ENCODE peak calls at places on chromosomes 12 and 14, in four cellular contexts. One of them, this sample, is unnamed. For H3K9me3, the result is how much of the 10 kb centered on the place peaks cover.

GRCh38 chr12:66851134-66851533 is 172.3 kb upstream of the GRIP1 start:
- DNase-seq in neural progenitor cell: no peak
- DNase-seq in esophagus squamous epithelium: no peak
- DNase-seq in WERI-Rb-1: no peak
- DNase-seq in this sample: no peak

GRCh38 chr14:64501326-64502171 is 2.1 kb downstream of the ZBTB25 start:
- DNase-seq in WERI-Rb-1: peak
- DNase-seq in neural progenitor cell: no peak
- DNase-seq in esophagus squamous epithelium: no peak
- DNase-seq in this sample: no peak

GRCh38 chr12:52144512-52145227 is 47.1 kb downstream of the KRT80 start:
- DNase-seq in WERI-Rb-1: no peak
- DNase-seq in esophagus squamous epithelium: no peak
- DNase-seq in neural progenitor cell: no peak
- DNase-seq in this sample: no peak

GRCh38 chr14:100604709-100605108 is 17.5 kb upstream of the BEGAIN start:
- DNase-seq in neural progenitor cell: no peak
- DNase-seq in WERI-Rb-1: no peak
- DNase-seq in esophagus squamous epithelium: no peak
- DNase-seq in this sample: no peak

GRCh38 chr12:67391656-67392055 is 122.5 kb downstream of the CAND1 start:
- DNase-seq in WERI-Rb-1: no peak
- DNase-seq in esophagus squamous epithelium: no peak
- DNase-seq in neural progenitor cell: no peak
- DNase-seq in this sample: no peak

GRCh38 chr12:57106021-57106708 is 5.0 kb downstream of the STAT6 start:
- DNase-seq in WERI-Rb-1: no peak
- DNase-seq in neural progenitor cell: no peak
- DNase-seq in esophagus squamous epithelium: no peak
- DNase-seq in this sample: no peak

GRCh38 chr12:111298583-111299436 is 70.1 kb downstream of the PHETA1 start:
- DNase-seq in WERI-Rb-1: peak
- DNase-seq in esophagus squamous epithelium: no peak
- DNase-seq in neural progenitor cell: peak
- DNase-seq in this sample: no peak

GRCh38 chr12:94258593-94258992 is 110.2 kb downstream of the PLXNC1 start:
- DNase-seq in WERI-Rb-1: no peak
- DNase-seq in neural progenitor cell: no peak
- DNase-seq in esophagus squamous epithelium: no peak
- DNase-seq in this sample: no peak

GRCh38 chr12:52710744-52711143 is 7.4 kb upstream of the KRT77 start:
- DNase-seq in WERI-Rb-1: no peak
- DNase-seq in neural progenitor cell: no peak
- DNase-seq in esophagus squamous epithelium: no peak
- DNase-seq in this sample: no peak

GRCh38 chr12:597926-598568 is 65.2 kb downstream of the NINJ2 start:
- DNase-seq in WERI-Rb-1: no peak
- DNase-seq in esophagus squamous epithelium: no peak
- DNase-seq in neural progenitor cell: no peak
- DNase-seq in this sample: no peak

GRCh38 chr12:69330475-69331473 is 17.4 kb upstream of the LYZ start:
- DNase-seq in neural progenitor cell: peak
- DNase-seq in esophagus squamous epithelium: no peak
- DNase-seq in WERI-Rb-1: peak
- DNase-seq in this sample: peak

GRCh38 chr12:22304341-22304740 is 30.2 kb downstream of the ST8SIA1 start:
- DNase-seq in esophagus squamous epithelium: no peak
- DNase-seq in neural progenitor cell: no peak
- DNase-seq in WERI-Rb-1: no peak
- DNase-seq in this sample: no peak
- H3K4me3 ChIP-seq in esophagus squamous epithelium: no peak
- H3K4me3 ChIP-seq in neural progenitor cell: no peak
- H3K4me3 ChIP-seq in WERI-Rb-1: no peak
- H3K4me3 ChIP-seq in this sample: no peak

GRCh38 chr12:119624971-119625370 is 31.4 kb downstream of the TMEM233 start:
- DNase-seq in neural progenitor cell: no peak
- DNase-seq in WERI-Rb-1: no peak
- DNase-seq in esophagus squamous epithelium: no peak
- DNase-seq in this sample: no peak
- H3K27ac ChIP-seq in neural progenitor cell: no peak
- H3K27ac ChIP-seq in WERI-Rb-1: no peak
- H3K27ac ChIP-seq in esophagus squamous epithelium: no peak
- H3K27ac ChIP-seq in this sample: no peak

GRCh38 chr14:87261621-87262020 is 731.4 kb downstream of the GALC start:
- DNase-seq in esophagus squamous epithelium: no peak
- DNase-seq in neural progenitor cell: no peak
- DNase-seq in WERI-Rb-1: no peak
- DNase-seq in this sample: no peak

GRCh38 chr14:87264386-87264785 is 728.6 kb downstream of the GALC start:
- DNase-seq in neural progenitor cell: no peak
- DNase-seq in WERI-Rb-1: no peak
- DNase-seq in esophagus squamous epithelium: no peak
- DNase-seq in this sample: no peak

GRCh38 chr14:87255046-87255445 is 737.9 kb downstream of the GALC start:
- DNase-seq in esophagus squamous epithelium: no peak
- DNase-seq in WERI-Rb-1: no peak
- DNase-seq in neural progenitor cell: no peak
- DNase-seq in this sample: no peak

GRCh38 chr14:87264796-87265195 is 728.2 kb downstream of the GALC start:
- DNase-seq in esophagus squamous epithelium: no peak
- DNase-seq in WERI-Rb-1: no peak
- DNase-seq in neural progenitor cell: no peak
- DNase-seq in this sample: no peak

GRCh38 chr14:87260460-87260859 is 732.5 kb downstream of the GALC start:
- DNase-seq in neural progenitor cell: peak
- DNase-seq in esophagus squamous epithelium: no peak
- DNase-seq in WERI-Rb-1: no peak
- DNase-seq in this sample: no peak
- H3K9me3 ChIP-seq in neural progenitor cell: under half
- H3K9me3 ChIP-seq in esophagus squamous epithelium: under half
- H3K9me3 ChIP-seq in WERI-Rb-1: under half
- H3K9me3 ChIP-seq in this sample: under half

GRCh38 chr12:119444462-119445044 is 110.0 kb downstream of the CCDC60 start:
- DNase-seq in esophagus squamous epithelium: no peak
- DNase-seq in WERI-Rb-1: peak
- DNase-seq in neural progenitor cell: peak
- DNase-seq in this sample: peak
- H3K4me3 ChIP-seq in esophagus squamous epithelium: no peak
- H3K4me3 ChIP-seq in WERI-Rb-1: peak
- H3K4me3 ChIP-seq in neural progenitor cell: no peak
- H3K4me3 ChIP-seq in this sample: no peak

DNA sequence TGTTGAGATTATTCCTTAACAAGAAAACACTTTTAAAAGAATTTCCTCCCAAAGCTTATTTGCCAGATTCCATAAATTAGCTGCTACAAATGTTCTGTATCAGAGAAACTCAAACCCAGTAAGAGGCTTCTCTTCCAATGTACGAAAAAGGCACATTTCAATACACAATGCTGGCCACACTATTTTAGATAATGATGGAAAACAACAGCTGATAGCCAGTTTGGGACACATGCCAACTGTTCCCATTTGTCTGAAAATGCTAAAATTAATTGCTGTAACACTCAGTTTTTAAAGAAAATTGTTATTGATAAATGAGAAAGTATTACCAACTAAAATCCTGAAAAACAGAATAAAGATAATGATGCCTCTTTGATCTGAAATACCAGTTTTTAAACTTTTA is 4.4 kb downstream of the CFL2 start:
- DNase-seq in neural progenitor cell: no peak
- DNase-seq in WERI-Rb-1: no peak
- DNase-seq in esophagus squamous epithelium: no peak
- DNase-seq in this sample: no peak
- H3K27ac ChIP-seq in neural progenitor cell: no peak
- H3K27ac ChIP-seq in WERI-Rb-1: no peak
- H3K27ac ChIP-seq in esophagus squamous epithelium: no peak
- H3K27ac ChIP-seq in this sample: no peak

GRCh38 chr12:105085537-105085936 is 1.3 kb upstream of the ALDH1L2 start:
- DNase-seq in WERI-Rb-1: no peak
- DNase-seq in esophagus squamous epithelium: no peak
- DNase-seq in neural progenitor cell: no peak
- DNase-seq in this sample: no peak

GRCh38 chr12:105083551-105084105 is 630 bp downstream of the ALDH1L2 start:
- DNase-seq in WERI-Rb-1: no peak
- DNase-seq in neural progenitor cell: peak
- DNase-seq in esophagus squamous epithelium: no peak
- DNase-seq in this sample: no peak

GRCh38 chr12:105079011-105079570 is 5.2 kb downstream of the ALDH1L2 start:
- DNase-seq in esophagus squamous epithelium: no peak
- DNase-seq in WERI-Rb-1: no peak
- DNase-seq in neural progenitor cell: no peak
- DNase-seq in this sample: no peak

GRCh38 chr12:105084251-105085250 is at the start of gene ALDH1L2:
- DNase-seq in esophagus squamous epithelium: peak
- DNase-seq in WERI-Rb-1: peak
- DNase-seq in neural progenitor cell: peak
- DNase-seq in this sample: peak

GRCh38 chr12:105083041-105083440 is 1.2 kb downstream of the ALDH1L2 start:
- DNase-seq in esophagus squamous epithelium: no peak
- DNase-seq in WERI-Rb-1: no peak
- DNase-seq in neural progenitor cell: no peak
- DNase-seq in this sample: no peak
- H3K9me3 ChIP-seq in esophagus squamous epithelium: under half
- H3K9me3 ChIP-seq in WERI-Rb-1: under half
- H3K9me3 ChIP-seq in neural progenitor cell: under half
- H3K9me3 ChIP-seq in this sample: under half

DNA sequence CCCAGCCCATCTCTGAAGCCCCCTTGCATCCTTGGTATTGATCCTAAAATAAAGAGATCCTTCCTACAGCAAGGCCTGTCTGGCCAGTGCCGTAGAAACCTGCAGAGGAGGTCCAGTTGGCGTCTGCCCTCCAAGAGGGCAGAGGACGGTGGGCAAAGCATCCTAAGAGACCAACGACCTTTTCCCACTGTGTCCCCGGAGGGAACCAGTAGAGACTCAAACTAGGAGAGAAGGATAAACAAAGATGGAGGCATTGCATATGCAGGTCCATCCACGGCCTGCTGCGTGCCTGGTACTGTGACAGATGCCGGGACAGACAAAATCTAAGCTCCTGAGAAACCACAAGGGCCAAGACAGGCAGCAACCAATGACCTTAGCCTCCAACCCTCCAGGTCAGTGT is 3.8 kb downstream of the NCKAP5L start:
- DNase-seq in esophagus squamous epithelium: no peak
- DNase-seq in WERI-Rb-1: no peak
- DNase-seq in neural progenitor cell: no peak
- DNase-seq in this sample: no peak
- H3K4me3 ChIP-seq in esophagus squamous epithelium: no peak
- H3K4me3 ChIP-seq in WERI-Rb-1: no peak
- H3K4me3 ChIP-seq in neural progenitor cell: no peak
- H3K4me3 ChIP-seq in this sample: no peak

GRCh38 chr12:15172423-15172822 is 48.8 kb downstream of the RERG start:
- DNase-seq in esophagus squamous epithelium: no peak
- DNase-seq in WERI-Rb-1: no peak
- DNase-seq in neural progenitor cell: no peak
- DNase-seq in this sample: no peak
- H3K27ac ChIP-seq in esophagus squamous epithelium: no peak
- H3K27ac ChIP-seq in WERI-Rb-1: no peak
- H3K27ac ChIP-seq in neural progenitor cell: no peak
- H3K27ac ChIP-seq in this sample: no peak

DNA sequence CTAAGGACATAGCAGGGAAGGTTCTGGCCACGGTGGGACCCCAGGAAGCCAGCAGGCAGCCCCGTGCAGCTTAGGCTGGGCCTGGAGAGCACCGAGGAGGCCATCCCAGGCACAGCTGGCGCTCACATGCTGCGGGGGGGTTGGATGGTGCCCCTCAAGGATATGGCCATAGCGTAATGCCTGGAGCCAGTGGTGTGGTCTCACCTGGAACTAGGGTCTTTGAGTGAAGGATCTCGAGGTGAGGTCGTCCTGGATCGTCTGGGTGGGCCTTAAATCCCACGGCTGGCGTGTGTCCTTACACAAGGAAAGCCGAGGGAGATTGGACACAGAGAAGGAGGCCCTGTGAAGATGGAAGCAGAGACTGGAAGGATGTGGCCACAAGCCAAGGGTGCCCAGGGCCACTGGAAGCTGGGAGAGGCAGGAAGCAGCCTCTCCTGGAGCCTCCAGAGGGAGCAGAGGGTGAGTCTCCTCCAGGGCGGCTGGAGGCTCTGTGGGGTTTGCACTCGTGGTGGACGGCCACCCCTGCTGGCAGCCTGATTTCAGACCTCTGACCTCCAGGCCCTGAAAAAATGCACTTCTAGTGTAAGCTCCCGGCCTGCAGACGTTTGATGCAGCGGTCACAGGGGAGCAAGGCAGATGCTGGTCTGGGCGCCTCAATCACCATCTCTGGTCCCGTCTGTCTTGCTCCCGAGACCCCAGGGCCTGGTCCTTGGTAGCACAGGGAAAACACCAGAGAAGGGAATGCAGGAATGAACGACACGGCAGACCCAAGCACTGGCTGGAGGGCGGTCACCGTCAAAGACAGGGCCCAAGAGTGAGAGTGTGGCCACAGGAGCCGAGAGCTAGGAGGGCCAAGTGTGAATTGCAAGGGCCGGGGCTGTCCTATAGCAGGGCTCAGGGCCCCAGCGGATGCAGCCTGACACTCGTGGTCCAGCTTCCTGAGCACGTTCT is 218.6 kb downstream of the KIF26A start:
- DNase-seq in WERI-Rb-1: peak
- DNase-seq in neural progenitor cell: no peak
- DNase-seq in esophagus squamous epithelium: no peak
- DNase-seq in this sample: no peak
- H3K9me3 ChIP-seq in WERI-Rb-1: under half
- H3K9me3 ChIP-seq in neural progenitor cell: under half
- H3K9me3 ChIP-seq in esophagus squamous epithelium: under half
- H3K9me3 ChIP-seq in this sample: under half

This sample was measured in CD8-positive, alpha-beta memory T cell.